ENCODE peak calls at places on chromosomes 2 and 18, in five cellular contexts. One of them, this sample, is unnamed.

GRCh38 chr2:113084249-113085000 is 16.7 kb downstream of the IL1F10 start:
- DNase-seq in astrocyte of the spinal cord: peak; percentile 14
- DNase-seq in osteocyte: no peak
- DNase-seq in T47D: no peak
- DNase-seq in spleen: no peak
- DNase-seq in this sample: peak; percentile 38

GRCh38 chr2:124810132-124810531 is 785.0 kb downstream of the CNTNAP5 start:
- DNase-seq in osteocyte: no peak
- DNase-seq in astrocyte of the spinal cord: no peak
- DNase-seq in spleen: no peak
- DNase-seq in T47D: no peak
- DNase-seq in this sample: no peak

GRCh38 chr2:121634354-121635307 is 14.6 kb downstream of the CLASP1 start:
- DNase-seq in osteocyte: no peak
- DNase-seq in spleen: no peak
- DNase-seq in T47D: no peak
- DNase-seq in astrocyte of the spinal cord: peak; percentile 33
- DNase-seq in this sample: peak; percentile 45

GRCh38 chr2:224069172-224069571 is 30.1 kb upstream of the SERPINE2 start:
- DNase-seq in osteocyte: no peak
- DNase-seq in spleen: no peak
- DNase-seq in T47D: no peak
- DNase-seq in astrocyte of the spinal cord: no peak
- DNase-seq in this sample: no peak

GRCh38 chr18:22674300-22674699 is 256.6 kb upstream of the CTAGE1 start:
- DNase-seq in T47D: no peak
- DNase-seq in osteocyte: no peak
- DNase-seq in astrocyte of the spinal cord: peak; percentile 96
- DNase-seq in spleen: no peak
- DNase-seq in this sample: peak; percentile 60

GRCh38 chr2:157218911-157219310 is 38.6 kb upstream of the GALNT5 start:
- DNase-seq in osteocyte: no peak
- DNase-seq in spleen: no peak
- DNase-seq in astrocyte of the spinal cord: no peak
- DNase-seq in T47D: no peak
- DNase-seq in this sample: no peak

GRCh38 chr2:67318966-67319590 is 78.1 kb upstream of the ETAA1 start:
- DNase-seq in T47D: no peak
- DNase-seq in spleen: no peak
- DNase-seq in astrocyte of the spinal cord: no peak
- DNase-seq in osteocyte: no peak
- DNase-seq in this sample: no peak

GRCh38 chr2:14866953-14867352 is 234.4 kb downstream of the LRATD1 start:
- DNase-seq in spleen: no peak
- DNase-seq in T47D: peak; percentile 1
- DNase-seq in astrocyte of the spinal cord: peak; percentile 6
- DNase-seq in osteocyte: no peak
- DNase-seq in this sample: no peak

GRCh38 chr2:192004188-192004963 is 157.5 kb upstream of the CAVIN2 start:
- DNase-seq in T47D: no peak
- DNase-seq in osteocyte: no peak
- DNase-seq in astrocyte of the spinal cord: no peak
- DNase-seq in spleen: no peak
- DNase-seq in this sample: no peak

GRCh38 chr2:232447638-232448472 is 8.1 kb upstream of the ALPI start:
- DNase-seq in astrocyte of the spinal cord: no peak
- DNase-seq in spleen: no peak
- DNase-seq in osteocyte: no peak
- DNase-seq in T47D: no peak
- DNase-seq in this sample: no peak

GRCh38 chr2:33518929-33519328 is 42.5 kb downstream of the RASGRP3 start:
- DNase-seq in osteocyte: no peak
- DNase-seq in spleen: no peak
- DNase-seq in T47D: no peak
- DNase-seq in astrocyte of the spinal cord: no peak
- DNase-seq in this sample: no peak

GRCh38 chr2:212097001-212097400 is 441.6 kb downstream of the ERBB4 start:
- DNase-seq in astrocyte of the spinal cord: no peak
- DNase-seq in osteocyte: no peak
- DNase-seq in T47D: no peak
- DNase-seq in spleen: no peak
- DNase-seq in this sample: no peak

GRCh38 chr2:30731248-30731647 is 76.0 kb downstream of the CAPN13 start:
- DNase-seq in astrocyte of the spinal cord: no peak
- DNase-seq in T47D: no peak
- DNase-seq in osteocyte: no peak
- DNase-seq in spleen: peak; percentile 42
- DNase-seq in this sample: no peak

GRCh38 chr18:74465775-74466174 is 8.7 kb upstream of the DIPK1C start:
- DNase-seq in astrocyte of the spinal cord: no peak
- DNase-seq in spleen: no peak
- DNase-seq in T47D: no peak
- DNase-seq in osteocyte: no peak
- DNase-seq in this sample: no peak

GRCh38 chr2:134669731-134670669 is 48.8 kb downstream of the TMEM163 start:
- DNase-seq in osteocyte: peak; percentile 72
- DNase-seq in T47D: no peak
- DNase-seq in astrocyte of the spinal cord: no peak
- DNase-seq in spleen: peak; percentile 79
- DNase-seq in this sample: peak; percentile 47

GRCh38 chr2:68719912-68720311 is 14.7 kb upstream of the ARHGAP25 start:
- DNase-seq in astrocyte of the spinal cord: no peak
- DNase-seq in T47D: no peak
- DNase-seq in osteocyte: no peak
- DNase-seq in spleen: no peak
- DNase-seq in this sample: no peak

GRCh38 chr2:98795535-98795902 is 64.6 kb upstream of the MGAT4A start:
- DNase-seq in spleen: no peak
- DNase-seq in T47D: no peak
- DNase-seq in astrocyte of the spinal cord: no peak
- DNase-seq in osteocyte: peak; percentile 27
- DNase-seq in this sample: no peak

GRCh38 chr2:205361970-205362369 is 320.3 kb upstream of the NRP2 start:
- DNase-seq in spleen: no peak
- DNase-seq in osteocyte: no peak
- DNase-seq in T47D: no peak
- DNase-seq in astrocyte of the spinal cord: no peak
- DNase-seq in this sample: no peak

GRCh38 chr2:60597346-60597745 is 43.9 kb upstream of the BCL11A start:
- DNase-seq in astrocyte of the spinal cord: no peak
- DNase-seq in T47D: no peak
- DNase-seq in osteocyte: no peak
- DNase-seq in spleen: no peak
- DNase-seq in this sample: no peak

GRCh38 chr2:237262838-237263771 is 150.9 kb downstream of the COL6A3 start:
- DNase-seq in astrocyte of the spinal cord: peak; percentile 71
- DNase-seq in T47D: no peak
- DNase-seq in spleen: no peak
- DNase-seq in osteocyte: no peak
- DNase-seq in this sample: no peak

GRCh38 chr18:74351354-74351753 is 35.7 kb downstream of the C18orf63 start:
- DNase-seq in T47D: no peak
- DNase-seq in spleen: no peak
- DNase-seq in astrocyte of the spinal cord: peak; percentile 34
- DNase-seq in osteocyte: no peak
- DNase-seq in this sample: no peak

GRCh38 chr18:2108581-2108980 is 462.7 kb downstream of the METTL4 start:
- DNase-seq in spleen: no peak
- DNase-seq in T47D: no peak
- DNase-seq in astrocyte of the spinal cord: peak; percentile 43
- DNase-seq in osteocyte: no peak
- DNase-seq in this sample: no peak

GRCh38 chr2:26509141-26509540 is 31.2 kb upstream of the OTOF start:
- DNase-seq in T47D: no peak
- DNase-seq in osteocyte: no peak
- DNase-seq in astrocyte of the spinal cord: no peak
- DNase-seq in spleen: peak; percentile 35
- DNase-seq in this sample: no peak

GRCh38 chr2:176582990-176583481 is 313.8 kb downstream of the MTX2 start:
- DNase-seq in spleen: no peak
- DNase-seq in osteocyte: no peak
- DNase-seq in astrocyte of the spinal cord: peak; percentile 96
- DNase-seq in T47D: no peak
- DNase-seq in this sample: peak; percentile 64

GRCh38 chr2:150698016-150698661 is 210.7 kb upstream of the RND3 start:
- DNase-seq in osteocyte: no peak
- DNase-seq in spleen: no peak
- DNase-seq in T47D: no peak
- DNase-seq in astrocyte of the spinal cord: peak; percentile 54
- DNase-seq in this sample: no peak

GRCh38 chr2:176769499-176770350 is 442.9 kb upstream of the HNRNPA3 start:
- DNase-seq in astrocyte of the spinal cord: no peak
- DNase-seq in spleen: no peak
- DNase-seq in osteocyte: no peak
- DNase-seq in T47D: no peak
- DNase-seq in this sample: no peak

GRCh38 chr2:2296400-2296799 is 34.7 kb downstream of the MYT1L start:
- DNase-seq in astrocyte of the spinal cord: no peak
- DNase-seq in T47D: no peak
- DNase-seq in osteocyte: no peak
- DNase-seq in spleen: no peak
- DNase-seq in this sample: no peak

GRCh38 chr2:197183355-197183754 is 127.2 kb downstream of the ANKRD44 start:
- DNase-seq in spleen: no peak
- DNase-seq in osteocyte: no peak
- DNase-seq in T47D: no peak
- DNase-seq in astrocyte of the spinal cord: peak; percentile 29
- DNase-seq in this sample: no peak

GRCh38 chr2:52064234-52064633 is 1032.3 kb upstream of the NRXN1 start:
- DNase-seq in astrocyte of the spinal cord: no peak
- DNase-seq in spleen: no peak
- DNase-seq in osteocyte: no peak
- DNase-seq in T47D: no peak
- DNase-seq in this sample: no peak